ENCODE peak calls at places on chromosomes 16 and 17, in nine cellular contexts. T is CD8-positive, alpha-beta T cell; Y is mucosa of descending colon; A is fibroblast of lung; L is GM12878; W is OCI-LY7; Z is K562; C is esophagus muscularis mucosa; E is PC-9. D is an unnamed sample.
A peak's percentile ranks its signal among the peaks of the same experiment; 100 is the strongest.

GRCh38 chr17:81322271-81323082 is 27.4 kb upstream of the SLC38A10 start:
- DNase-seq in T (no peak), Y (peak; percentile 62), A (no peak), L (no peak), W (peak; percentile 68), Z (peak; percentile 99), C (no peak), E (no peak), D (no peak)

GRCh38 chr16:58022601-58023371 is 2.8 kb upstream of the MMP15 start:
- DNase-seq in T (no peak), Y (peak; percentile 82), A (peak; percentile 77), L (no peak), W (no peak), Z (no peak), C (no peak), E (no peak), D (no peak)

GRCh38 chr17:81365601-81366585 is 29.4 kb upstream of the BAHCC1 start:
- DNase-seq in T (no peak), Y (peak; percentile 85), A (peak; percentile 73), L (peak; percentile 28), W (peak; percentile 46), Z (no peak), C (no peak), E (peak; percentile 88), D (no peak)

GRCh38 chr16:15934991-15935390 is 14.4 kb upstream of the ABCC1 start:
- DNase-seq in T (no peak), Y (no peak), A (no peak), L (no peak), W (no peak), Z (no peak), C (no peak), E (no peak), D (no peak)

GRCh38 chr16:85083051-85083639 is 29.1 kb downstream of the CIBAR2 start:
- DNase-seq in T (no peak), Y (no peak), A (no peak), L (no peak), W (peak; percentile 42), Z (no peak), C (no peak), E (no peak), D (no peak)

GRCh38 chr17:49703557-49704277 is 4.0 kb downstream of the SLC35B1 start:
- DNase-seq in T (no peak), Y (no peak), A (peak; percentile 49), L (no peak), W (peak; percentile 59), Z (no peak), C (no peak), E (peak; percentile 16), D (no peak)

GRCh38 chr17:78674595-78675315 is 97.6 kb upstream of the DNAH17 start:
- DNase-seq in T (no peak), Y (no peak), A (no peak), L (no peak), W (no peak), Z (peak; percentile 42), C (no peak), E (no peak), D (peak; percentile 61)

GRCh38 chr17:43556292-43556691 is 10.2 kb upstream of the ETV4 start:
- DNase-seq in T (no peak), Y (peak; percentile 61), A (peak; percentile 91), L (no peak), W (no peak), Z (peak; percentile 80), C (no peak), E (peak; percentile 76), D (no peak)

GRCh38 chr17:40517286-40517662 is 15.9 kb upstream of the TNS4 start:
- DNase-seq in T (no peak), Y (no peak), A (no peak), L (no peak), W (peak; percentile 16), Z (no peak), C (no peak), E (no peak), D (peak; percentile 0)

DNA sequence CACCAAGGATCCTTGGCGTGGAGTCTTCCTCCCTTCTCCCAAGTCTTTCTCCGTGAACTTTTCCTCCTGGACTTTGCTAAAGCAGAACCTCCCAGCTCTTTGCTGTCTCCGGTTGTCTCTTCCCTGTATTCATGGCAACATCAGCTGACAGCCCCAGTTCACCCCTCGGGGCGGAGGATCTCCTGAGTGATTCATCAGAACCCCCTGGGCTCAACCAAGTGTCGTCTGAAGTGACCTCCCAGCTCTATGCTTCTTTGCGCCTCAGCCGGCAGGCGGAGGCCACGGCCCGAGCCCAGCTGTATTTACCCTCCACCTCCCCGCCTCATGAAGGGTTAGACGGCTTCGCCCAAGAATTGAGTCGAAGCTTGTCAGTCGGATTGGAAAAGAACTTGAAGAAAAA is 943 bp downstream of the CNTROB start:
- DNase-seq in T (no peak), Y (peak; percentile 65), A (peak; percentile 53), L (no peak), W (peak; percentile 62), Z (peak; percentile 66), C (no peak), E (peak; percentile 55), D (peak; percentile 81)
- TF ChIP-seq CTCF in T (no peak), Y (no peak), A (peak; percentile 40), L (peak; percentile 6), W (peak; percentile 39), Z (peak; percentile 32), C (no peak), E (no peak), D (no peak)

GRCh38 chr16:1768767-1769401 is 2.5 kb downstream of the NME3 start:
- DNase-seq in T (no peak), Y (peak; percentile 41), A (no peak), L (no peak), W (no peak), Z (no peak), C (no peak), E (no peak), D (no peak)

GRCh38 chr16:1770328-1771071 is 843 bp downstream of the NME3 start:
- DNase-seq in T (no peak), Y (peak; percentile 82), A (peak; percentile 59), L (no peak), W (peak; percentile 18), Z (no peak), C (no peak), E (peak; percentile 74), D (no peak)

GRCh38 chr16:1771072-1771863 is at the start of gene NME3:
- DNase-seq in T (peak; percentile 50), Y (peak; percentile 91), A (peak; percentile 69), L (no peak), W (peak; percentile 77), Z (peak; percentile 71), C (peak; percentile 97), E (peak; percentile 80), D (no peak)

GRCh38 chr16:1768061-1768766 is 3.1 kb downstream of the NME3 start:
- DNase-seq in T (no peak), Y (no peak), A (no peak), L (no peak), W (no peak), Z (no peak), C (no peak), E (no peak), D (no peak)

DNA sequence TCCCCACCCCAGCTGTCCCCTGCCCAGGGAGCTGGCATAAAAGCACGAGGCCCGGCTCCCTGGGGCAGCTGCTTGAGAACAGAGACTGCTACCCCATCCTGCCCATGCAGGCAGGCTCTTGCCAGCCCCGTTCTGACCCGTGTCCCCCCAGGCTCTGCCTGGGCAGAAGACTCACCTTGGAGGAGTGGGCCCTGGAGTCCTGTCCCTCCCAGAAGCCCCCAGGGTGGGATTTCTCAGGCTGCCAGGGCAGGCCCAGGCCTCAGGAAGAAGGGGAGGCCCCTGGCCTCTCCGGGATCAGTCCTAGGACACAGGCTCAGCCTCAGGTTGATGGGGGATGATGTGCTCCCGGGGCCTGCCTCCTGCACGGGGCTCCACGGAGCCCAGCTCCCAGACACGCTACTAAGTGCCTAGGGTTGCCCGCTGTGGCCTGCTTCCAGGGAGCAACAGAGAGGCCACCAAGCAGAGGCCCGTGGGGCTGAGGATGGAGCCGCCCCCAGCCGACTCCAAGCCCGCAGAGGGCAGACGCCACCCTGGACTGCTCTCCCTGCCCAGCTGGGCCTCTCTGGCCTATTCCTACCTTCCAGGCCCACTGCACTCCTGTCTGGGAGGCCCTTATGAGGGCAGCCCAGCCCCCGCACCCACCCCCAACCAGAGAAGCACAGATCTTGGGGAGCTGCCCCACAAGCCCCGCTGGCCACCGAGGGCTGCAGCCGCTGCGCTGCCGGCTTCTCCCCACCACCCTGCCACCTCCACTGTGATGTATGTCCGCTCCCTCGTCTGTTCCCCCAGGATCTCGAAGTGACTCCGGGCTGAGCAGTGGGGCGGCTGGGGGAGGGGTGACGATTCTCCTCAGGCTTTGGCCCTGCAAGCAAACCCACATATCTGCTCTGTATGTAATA is 1.7 kb downstream of the NME3 start:
- DNase-seq in T (no peak), Y (peak; percentile 41), A (no peak), L (no peak), W (no peak), Z (no peak), C (no peak), E (no peak), D (no peak)
- H3K4me3 ChIP-seq in T (no peak overlapping the region), Y (no peak overlapping the region), A (peak overlapping the region; percentile 84), L (peak overlapping the region; percentile 100), W (peak overlapping the region; percentile 98), Z (peak overlapping the region; percentile 96), C (peak overlapping the region; percentile 100), E (peak overlapping the region; percentile 77), D (peak overlapping the region; percentile 98)

DNA sequence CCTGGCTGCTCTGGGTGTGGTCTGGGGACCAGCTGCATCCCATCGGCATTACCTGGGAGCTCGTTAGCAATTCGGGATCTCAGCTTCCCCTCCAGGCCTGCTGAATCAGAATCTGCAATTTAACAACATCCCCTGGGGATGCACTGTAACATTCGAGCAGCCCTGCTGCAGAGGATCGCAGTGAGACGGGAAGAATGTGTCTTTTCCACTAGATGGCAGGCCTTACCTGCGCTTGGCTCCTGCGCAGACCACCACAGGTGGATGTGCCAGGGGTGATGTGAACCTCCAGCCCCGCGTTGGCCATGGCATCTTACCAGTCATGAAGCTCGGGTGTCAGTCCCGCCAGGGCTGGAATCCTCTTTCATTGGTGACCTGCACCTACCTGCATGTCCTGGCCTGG is 209.9 kb downstream of the PRKCB start:
- DNase-seq in T (no peak), Y (no peak), A (no peak), L (no peak), W (peak; percentile 24), Z (no peak), C (no peak), E (no peak), D (no peak)
- TF ChIP-seq CTCF in T (no peak), Y (no peak), A (no peak), L (peak; percentile 8), W (peak; percentile 64), Z (peak; percentile 33), C (no peak), E (peak; percentile 22), D (no peak)

GRCh38 chr16:67535201-67535600 is 6.6 kb downstream of the RIPOR1 start:
- DNase-seq in T (no peak), Y (no peak), A (no peak), L (no peak), W (no peak), Z (no peak), C (no peak), E (no peak), D (peak; percentile 62)

GRCh38 chr16:67537636-67538591 is 9.3 kb downstream of the RIPOR1 start:
- DNase-seq in T (peak; percentile 35), Y (peak; percentile 75), A (no peak), L (no peak), W (peak; percentile 46), Z (no peak), C (no peak), E (peak; percentile 77), D (no peak)

GRCh38 chr16:67538666-67539101 is 10.1 kb downstream of the RIPOR1 start:
- DNase-seq in T (no peak), Y (no peak), A (peak; percentile 54), L (no peak), W (no peak), Z (no peak), C (no peak), E (no peak), D (peak; percentile 71)

GRCh38 chr16:67539271-67539670 is 10.6 kb downstream of the RIPOR1 start:
- DNase-seq in T (no peak), Y (no peak), A (no peak), L (no peak), W (no peak), Z (no peak), C (no peak), E (no peak), D (no peak)

GRCh38 chr16:67537270-67537635 is 8.6 kb downstream of the RIPOR1 start:
- DNase-seq in T (no peak), Y (peak; percentile 72), A (peak; percentile 37), L (no peak), W (no peak), Z (no peak), C (no peak), E (peak; percentile 56), D (no peak)
- H3K4me3 ChIP-seq in T (peak overlapping the region; percentile 83), Y (peak overlapping the region; percentile 23), A (peak overlapping the region; percentile 79), L (peak overlapping the region; percentile 83), W (peak overlapping the region; percentile 61), Z (no peak overlapping the region), C (peak overlapping the region; percentile 63), E (peak overlapping the region; percentile 59), D (peak overlapping the region; percentile 82)